ENCODE peak calls at places on chromosomes 6 and 20, in six cellular contexts. One of them, this sample, is unnamed.

GRCh38 chr6:39330476-39330875 is 8.0 kb upstream of the KCNK16 start:
- DNase-seq in GM23248: no peak
- DNase-seq in choroid plexus epithelial cell: no peak
- DNase-seq in brain microvascular endothelial cell: no peak
- DNase-seq in SJSA1: no peak
- DNase-seq in foreskin fibroblast: no peak
- DNase-seq in this sample: no peak

GRCh38 chr6:146851837-146852236 is 253.1 kb downstream of the ADGB start:
- DNase-seq in GM23248: peak
- DNase-seq in choroid plexus epithelial cell: peak
- DNase-seq in brain microvascular endothelial cell: peak
- DNase-seq in SJSA1: peak
- DNase-seq in foreskin fibroblast: peak
- DNase-seq in this sample: peak

GRCh38 chr20:54431545-54431944 is 43.8 kb upstream of the DOK5 start:
- DNase-seq in GM23248: peak
- DNase-seq in choroid plexus epithelial cell: no peak
- DNase-seq in brain microvascular endothelial cell: no peak
- DNase-seq in SJSA1: no peak
- DNase-seq in foreskin fibroblast: peak
- DNase-seq in this sample: no peak

GRCh38 chr20:62860391-62860923 is 1.2 kb downstream of the TCFL5 start:
- DNase-seq in GM23248: peak
- DNase-seq in choroid plexus epithelial cell: peak
- DNase-seq in brain microvascular endothelial cell: no peak
- DNase-seq in SJSA1: no peak
- DNase-seq in foreskin fibroblast: peak
- DNase-seq in this sample: no peak

GRCh38 chr6:158808442-158808833 is 10.7 kb downstream of the EZR start:
- DNase-seq in GM23248: no peak
- DNase-seq in choroid plexus epithelial cell: no peak
- DNase-seq in brain microvascular endothelial cell: no peak
- DNase-seq in SJSA1: no peak
- DNase-seq in foreskin fibroblast: no peak
- DNase-seq in this sample: no peak

GRCh38 chr20:7392551-7392950 is 547.7 kb downstream of the HAO1 start:
- DNase-seq in GM23248: peak
- DNase-seq in choroid plexus epithelial cell: peak
- DNase-seq in brain microvascular endothelial cell: peak
- DNase-seq in SJSA1: no peak
- DNase-seq in foreskin fibroblast: peak
- DNase-seq in this sample: no peak

GRCh38 chr6:112780498-112781096 is 433.5 kb downstream of the RFPL4B start:
- DNase-seq in GM23248: peak
- DNase-seq in choroid plexus epithelial cell: peak
- DNase-seq in brain microvascular endothelial cell: peak
- DNase-seq in SJSA1: peak
- DNase-seq in foreskin fibroblast: peak
- DNase-seq in this sample: peak

GRCh38 chr20:41138217-41138526 is 829 bp downstream of the PLCG1 start:
- DNase-seq in GM23248: peak
- DNase-seq in choroid plexus epithelial cell: peak
- DNase-seq in brain microvascular endothelial cell: peak
- DNase-seq in SJSA1: no peak
- DNase-seq in foreskin fibroblast: no peak
- DNase-seq in this sample: no peak

GRCh38 chr6:37807656-37808055 is 11.9 kb upstream of the ZFAND3 start:
- DNase-seq in GM23248: peak
- DNase-seq in choroid plexus epithelial cell: no peak
- DNase-seq in brain microvascular endothelial cell: no peak
- DNase-seq in SJSA1: no peak
- DNase-seq in foreskin fibroblast: peak
- DNase-seq in this sample: no peak

GRCh38 chr20:23133560-23133998 is 47.5 kb upstream of the CD93 start:
- DNase-seq in GM23248: no peak
- DNase-seq in choroid plexus epithelial cell: no peak
- DNase-seq in brain microvascular endothelial cell: no peak
- DNase-seq in SJSA1: no peak
- DNase-seq in foreskin fibroblast: no peak
- DNase-seq in this sample: no peak

GRCh38 chr6:107750398-107750797 is 73.7 kb downstream of the SCML4 start:
- DNase-seq in GM23248: no peak
- DNase-seq in choroid plexus epithelial cell: no peak
- DNase-seq in brain microvascular endothelial cell: no peak
- DNase-seq in SJSA1: no peak
- DNase-seq in foreskin fibroblast: no peak
- DNase-seq in this sample: no peak

GRCh38 chr6:137832110-137832509 is 34.9 kb upstream of the TNFAIP3 start:
- DNase-seq in GM23248: peak
- DNase-seq in choroid plexus epithelial cell: peak
- DNase-seq in brain microvascular endothelial cell: peak
- DNase-seq in SJSA1: peak
- DNase-seq in foreskin fibroblast: peak
- DNase-seq in this sample: peak

GRCh38 chr6:17863971-17864754 is 123.3 kb downstream of the KIF13A start:
- DNase-seq in GM23248: peak
- DNase-seq in choroid plexus epithelial cell: peak
- DNase-seq in brain microvascular endothelial cell: peak
- DNase-seq in SJSA1: peak
- DNase-seq in foreskin fibroblast: peak
- DNase-seq in this sample: no peak

GRCh38 chr20:3818155-3819151 is 1.9 kb upstream of the AP5S1 start:
- DNase-seq in GM23248: peak
- DNase-seq in choroid plexus epithelial cell: peak
- DNase-seq in brain microvascular endothelial cell: peak
- DNase-seq in SJSA1: peak
- DNase-seq in foreskin fibroblast: peak
- DNase-seq in this sample: no peak

DNA sequence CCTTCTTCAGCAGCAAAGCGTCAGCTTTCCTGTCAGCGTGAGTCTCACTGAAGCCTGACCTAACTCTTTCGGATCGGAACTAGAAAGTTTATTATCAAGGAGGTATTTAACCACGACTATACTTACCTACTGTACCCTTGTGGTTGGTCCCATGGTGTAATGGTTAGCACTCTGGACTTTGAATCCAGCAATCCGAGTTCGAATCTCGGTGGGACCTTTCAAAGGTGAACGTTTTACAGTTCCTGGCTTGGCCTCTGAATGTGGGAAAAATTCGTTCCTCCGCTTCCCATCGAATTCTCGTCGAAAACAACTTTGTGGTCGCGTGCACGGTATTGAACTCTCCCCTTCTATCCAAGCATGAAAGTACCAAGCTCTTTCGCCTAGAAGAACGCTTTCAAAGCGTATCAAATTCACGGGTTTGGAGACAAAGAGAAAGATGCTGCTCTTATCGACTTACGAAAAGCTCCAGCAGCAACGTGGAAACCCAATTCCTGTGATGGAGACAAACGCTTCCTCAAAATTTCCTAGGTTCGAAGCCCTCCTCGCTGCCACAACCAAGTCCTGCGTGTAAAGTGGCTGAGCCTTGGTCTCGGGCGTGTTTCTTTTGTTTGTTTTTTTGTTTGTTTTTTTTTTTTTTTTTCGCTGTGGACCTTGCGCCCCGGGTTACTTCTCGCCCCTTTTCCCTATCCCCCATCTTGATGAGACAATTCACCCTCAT is 63.7 kb downstream of the GPX5 start:
- DNase-seq in GM23248: peak
- DNase-seq in choroid plexus epithelial cell: peak
- DNase-seq in brain microvascular endothelial cell: peak
- DNase-seq in SJSA1: peak
- DNase-seq in foreskin fibroblast: peak
- DNase-seq in this sample: peak
- H3K4me3 ChIP-seq in GM23248: peak
- H3K4me3 ChIP-seq in choroid plexus epithelial cell: peak
- H3K4me3 ChIP-seq in brain microvascular endothelial cell: peak
- H3K4me3 ChIP-seq in SJSA1: no peak
- H3K4me3 ChIP-seq in foreskin fibroblast: peak
- H3K4me3 ChIP-seq in this sample: peak

DNA sequence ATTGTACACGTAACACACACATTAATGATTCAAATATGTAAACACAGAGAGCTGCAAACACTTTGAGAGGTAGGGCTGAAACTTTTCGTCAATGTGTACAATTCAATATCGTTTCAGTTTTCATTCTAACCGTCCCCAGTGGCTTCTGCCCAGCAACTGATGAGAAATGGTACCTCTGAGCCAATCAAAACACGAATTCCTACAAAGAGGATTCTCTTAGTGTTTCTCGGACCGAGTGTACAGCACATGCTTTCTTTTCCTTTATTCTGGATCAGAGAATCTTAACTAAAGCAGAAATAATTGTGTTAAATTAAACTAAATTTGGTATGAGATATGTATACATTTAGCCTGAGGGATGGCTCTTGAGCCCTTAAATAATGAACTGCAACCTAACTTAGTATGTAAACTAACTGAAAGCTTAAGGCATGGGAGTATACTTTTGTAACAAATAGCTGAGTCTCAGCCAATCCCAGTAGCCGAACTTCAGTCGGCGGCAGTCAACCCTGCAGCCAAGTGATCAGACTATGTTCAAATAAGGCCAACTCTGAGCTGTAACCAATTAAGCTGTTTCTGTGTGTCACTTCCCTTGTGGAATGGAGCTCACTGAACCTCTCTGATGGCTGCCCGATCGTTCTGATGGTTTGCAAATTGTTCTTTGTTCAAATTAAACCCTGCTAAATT is 16.1 kb downstream of the BTN2A1 start:
- DNase-seq in GM23248: peak
- DNase-seq in choroid plexus epithelial cell: peak
- DNase-seq in brain microvascular endothelial cell: peak
- DNase-seq in SJSA1: peak
- DNase-seq in foreskin fibroblast: peak
- DNase-seq in this sample: peak
- H3K4me3 ChIP-seq in GM23248: peak
- H3K4me3 ChIP-seq in choroid plexus epithelial cell: peak
- H3K4me3 ChIP-seq in brain microvascular endothelial cell: peak
- H3K4me3 ChIP-seq in SJSA1: peak
- H3K4me3 ChIP-seq in foreskin fibroblast: peak
- H3K4me3 ChIP-seq in this sample: peak

GRCh38 chr6:156650896-156651295 is 126.3 kb upstream of the ARID1B start:
- DNase-seq in GM23248: no peak
- DNase-seq in choroid plexus epithelial cell: no peak
- DNase-seq in brain microvascular endothelial cell: no peak
- DNase-seq in SJSA1: no peak
- DNase-seq in foreskin fibroblast: no peak
- DNase-seq in this sample: no peak

GRCh38 chr6:156647440-156647839 is 129.7 kb upstream of the ARID1B start:
- DNase-seq in GM23248: no peak
- DNase-seq in choroid plexus epithelial cell: no peak
- DNase-seq in brain microvascular endothelial cell: no peak
- DNase-seq in SJSA1: no peak
- DNase-seq in foreskin fibroblast: no peak
- DNase-seq in this sample: no peak

GRCh38 chr6:156651438-156651837 is 125.7 kb upstream of the ARID1B start:
- DNase-seq in GM23248: no peak
- DNase-seq in choroid plexus epithelial cell: no peak
- DNase-seq in brain microvascular endothelial cell: no peak
- DNase-seq in SJSA1: no peak
- DNase-seq in foreskin fibroblast: no peak
- DNase-seq in this sample: no peak

GRCh38 chr6:156645106-156645505 is 132.1 kb upstream of the ARID1B start:
- DNase-seq in GM23248: peak
- DNase-seq in choroid plexus epithelial cell: peak
- DNase-seq in brain microvascular endothelial cell: no peak
- DNase-seq in SJSA1: no peak
- DNase-seq in foreskin fibroblast: peak
- DNase-seq in this sample: no peak

DNA sequence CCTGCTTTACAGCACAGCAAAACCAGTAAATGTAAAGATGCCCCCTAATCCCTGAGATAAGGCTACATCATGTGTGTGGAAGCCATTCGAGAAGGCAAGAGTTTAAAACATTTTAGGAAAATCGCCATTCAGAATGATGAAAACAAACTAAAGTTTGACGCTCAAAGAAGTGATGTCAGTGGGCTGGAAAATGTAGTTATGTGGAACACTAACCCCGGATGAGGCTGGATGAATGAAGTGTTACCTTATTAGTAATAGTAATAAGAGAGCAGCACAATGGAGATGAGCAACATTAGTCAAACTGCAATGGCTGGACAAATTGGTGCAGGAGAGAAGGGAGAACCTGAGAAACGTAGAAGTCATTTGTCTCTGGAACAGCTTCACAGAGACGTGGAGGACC is 130.7 kb upstream of the ARID1B start:
- DNase-seq in GM23248: no peak
- DNase-seq in choroid plexus epithelial cell: no peak
- DNase-seq in brain microvascular endothelial cell: no peak
- DNase-seq in SJSA1: no peak
- DNase-seq in foreskin fibroblast: no peak
- DNase-seq in this sample: no peak
- H3K4me3 ChIP-seq in GM23248: no peak
- H3K4me3 ChIP-seq in choroid plexus epithelial cell: no peak
- H3K4me3 ChIP-seq in brain microvascular endothelial cell: no peak
- H3K4me3 ChIP-seq in SJSA1: no peak
- H3K4me3 ChIP-seq in foreskin fibroblast: no peak
- H3K4me3 ChIP-seq in this sample: no peak

GRCh38 chr6:108876929-108877775 is 28.9 kb downstream of the ARMC2 start:
- DNase-seq in GM23248: peak
- DNase-seq in choroid plexus epithelial cell: peak
- DNase-seq in brain microvascular endothelial cell: peak
- DNase-seq in SJSA1: no peak
- DNase-seq in foreskin fibroblast: peak
- DNase-seq in this sample: peak
- H3K4me3 ChIP-seq in GM23248: peak
- H3K4me3 ChIP-seq in choroid plexus epithelial cell: no peak
- H3K4me3 ChIP-seq in brain microvascular endothelial cell: no peak
- H3K4me3 ChIP-seq in SJSA1: no peak
- H3K4me3 ChIP-seq in foreskin fibroblast: no peak
- H3K4me3 ChIP-seq in this sample: no peak

This sample was measured in AG04449.